ENCODE peak calls at places on chromosomes 13 and 19, in five cellular contexts. J is K562, D is HepG2, O is HCT116, L is H1. M is an unnamed sample.

GRCh38 chr13:87923713-87924112 is 252.5 kb downstream of the SLITRK5 start:
- DNase-seq in D (no peak), L (no peak), J (no peak), O (no peak), M (no peak)

GRCh38 chr13:107790360-107790759 is 425.0 kb downstream of the LIG4 start:
- DNase-seq in D (no peak), L (no peak), O (no peak), J (no peak), M (no peak)

GRCh38 chr13:59666504-59666903 is 497.2 kb downstream of the DIAPH3 start:
- DNase-seq in J (no peak), L (no peak), O (no peak), D (no peak), M (no peak)

GRCh38 chr13:32134241-32134801 is 102.7 kb downstream of the FRY start:
- DNase-seq in J (no peak), D (no peak), L (no peak), O (no peak), M (peak; percentile 83)

GRCh38 chr19:49347835-49348234 is 12.6 kb downstream of the CD37 start:
- DNase-seq in O (peak; percentile 81), L (no peak), D (peak; percentile 44), J (peak; percentile 67), M (peak; percentile 84)

GRCh38 chr19:58566989-58567388 is 6.1 kb downstream of the MZF1 start:
- DNase-seq in D (no peak), J (no peak), L (no peak), O (no peak), M (no peak)

GRCh38 chr19:15288146-15288963 is 44.0 kb downstream of the BRD4 start:
- DNase-seq in L (no peak), O (no peak), J (no peak), D (no peak), M (no peak)

GRCh38 chr19:36939153-36939552 is 23.0 kb downstream of the ZNF568 start:
- DNase-seq in L (no peak), J (no peak), D (no peak), O (no peak), M (peak; percentile 13)

GRCh38 chr19:13982773-13983172 is 23.3 kb downstream of the RFX1 start:
- DNase-seq in O (no peak), L (no peak), D (no peak), J (no peak), M (no peak)

GRCh38 chr19:42764836-42765235 is 642 bp downstream of the PSG8 start:
- DNase-seq in D (no peak), J (no peak), O (no peak), L (no peak), M (no peak)

GRCh38 chr13:32938907-32939306 is 77.3 kb upstream of the KL start:
- DNase-seq in D (no peak), J (no peak), O (no peak), L (no peak), M (no peak)

GRCh38 chr13:69617587-69617986 is 490.0 kb upstream of the ATXN8OS start:
- DNase-seq in O (no peak), J (no peak), L (no peak), D (no peak), M (no peak)

GRCh38 chr19:31448221-31448657 is 99.0 kb upstream of the TSHZ3 start:
- DNase-seq in J (no peak), O (no peak), D (no peak), L (no peak), M (peak; percentile 25)

GRCh38 chr19:40519352-40520322 is 52.8 kb downstream of the SPTBN4 start:
- DNase-seq in L (no peak), J (no peak), D (no peak), O (no peak), M (no peak)

GRCh38 chr19:43425567-43426392 is 11.1 kb downstream of the TEX101 start:
- DNase-seq in O (peak; percentile 18), L (no peak), J (no peak), D (no peak), M (peak; percentile 32)

GRCh38 chr19:55156202-55157063 is 1.1 kb downstream of the TNNI3 start:
- DNase-seq in O (peak; percentile 89), D (peak; percentile 64), L (no peak), J (peak; percentile 93), M (peak; percentile 91)

DNA sequence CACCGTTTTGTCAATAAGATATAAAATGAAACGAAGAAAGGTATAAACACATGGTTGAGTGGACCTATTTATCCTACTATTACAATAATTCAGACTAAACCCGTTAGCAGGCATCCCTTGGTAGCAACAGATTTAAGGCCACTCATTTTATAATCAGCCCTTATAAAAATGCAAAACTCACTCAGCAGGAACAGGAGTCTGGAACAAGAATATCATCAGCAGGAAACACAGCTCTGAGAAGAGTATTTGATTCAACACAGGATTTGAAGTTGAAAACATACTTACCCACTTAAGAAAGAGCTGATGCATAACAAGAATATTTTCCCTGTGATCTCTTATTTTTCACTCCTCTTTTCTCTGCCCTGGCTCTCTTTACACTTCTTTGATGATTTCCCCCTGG is 1722.6 kb downstream of the SLITRK5 start:
- DNase-seq in D (no peak), O (no peak), L (no peak), J (no peak), M (no peak)
- TF ChIP-seq JUND in D (no peak), O (no peak), L (no peak), J (no peak), M (no peak)

GRCh38 chr19:16441661-16442071 is 30.1 kb downstream of the EPS15L1 start:
- DNase-seq in L (no peak), O (no peak), D (no peak), J (peak; percentile 64), M (peak; percentile 70)
- TF ChIP-seq JUND in L (no peak), O (no peak), D (no peak), J (no peak), M (no peak)

GRCh38 chr19:1175020-1175419 is 952 bp upstream of the SBNO2 start:
- DNase-seq in L (no peak), J (no peak), O (no peak), D (no peak), M (no peak)

GRCh38 chr19:1181606-1182005 is 7.5 kb upstream of the SBNO2 start:
- DNase-seq in L (no peak), D (no peak), O (no peak), J (no peak), M (peak; percentile 98)

GRCh38 chr19:1173845-1174809 is at the start of gene SBNO2:
- DNase-seq in D (peak; percentile 69), J (peak; percentile 98), L (peak; percentile 70), O (peak; percentile 72), M (peak; percentile 70)

GRCh38 chr19:1173160-1173844 is 766 bp downstream of the SBNO2 start:
- DNase-seq in D (no peak), L (no peak), O (no peak), J (peak; percentile 47), M (no peak)

GRCh38 chr19:1177322-1178114 is 3.5 kb upstream of the SBNO2 start:
- DNase-seq in D (no peak), O (peak; percentile 61), J (no peak), L (no peak), M (no peak)
- TF ChIP-seq JUND in D (no peak), O (no peak), J (no peak), L (no peak), M (no peak)

DNA sequence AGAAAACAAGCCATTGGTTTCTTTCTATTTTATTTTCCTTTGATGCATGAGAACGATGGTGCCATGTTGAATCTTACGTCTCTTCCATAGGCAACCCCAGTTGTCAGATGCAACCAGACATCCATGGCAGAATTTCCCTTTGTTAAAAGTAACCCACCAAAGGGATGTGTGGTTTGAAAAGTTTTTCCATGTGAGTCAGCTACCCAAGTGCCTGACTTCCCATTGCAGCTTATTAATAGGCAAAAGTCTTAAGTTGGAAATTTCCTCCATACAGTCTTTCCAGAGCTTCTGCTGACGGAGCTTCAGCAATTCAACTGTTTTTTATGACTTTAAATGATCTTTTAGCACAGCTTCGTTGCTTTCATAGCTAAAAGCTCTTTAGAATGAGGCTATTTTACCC is 73.8 kb upstream of the FAM216B start:
- DNase-seq in L (no peak), O (no peak), J (no peak), D (no peak), M (no peak)
- TF ChIP-seq JUND in L (no peak), O (no peak), J (no peak), D (no peak), M (no peak)

DNA sequence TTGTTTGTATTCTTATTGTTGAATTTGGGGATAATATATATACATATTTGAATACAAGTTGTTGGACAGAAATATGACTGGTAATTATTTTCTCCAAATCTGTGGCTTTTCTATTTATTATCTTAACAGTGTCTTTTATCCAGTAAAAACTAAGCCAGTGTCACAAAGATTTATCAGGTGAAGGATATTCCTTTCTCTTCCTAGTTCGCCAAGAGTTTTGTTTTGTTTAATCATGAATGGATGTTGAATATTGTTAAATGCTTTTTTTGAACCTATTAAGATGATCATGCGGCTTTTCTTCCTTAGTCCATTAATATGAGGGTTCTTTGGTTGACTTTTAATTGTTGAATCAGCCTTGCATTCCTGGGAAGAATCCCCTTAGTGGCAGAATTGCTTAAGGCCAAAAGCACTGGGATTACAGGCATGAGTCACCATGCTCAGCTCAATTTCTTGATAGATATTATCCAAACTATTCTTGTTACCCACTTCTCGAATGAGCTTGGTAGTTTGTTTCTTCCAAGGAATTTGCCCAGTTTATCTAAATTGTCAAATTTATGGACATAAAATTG is 53.3 kb downstream of the TEX26 start:
- DNase-seq in L (no peak), O (no peak), J (no peak), D (no peak), M (no peak)
- TF ChIP-seq JUND in L (no peak), O (no peak), J (no peak), D (no peak), M (no peak)

DNA sequence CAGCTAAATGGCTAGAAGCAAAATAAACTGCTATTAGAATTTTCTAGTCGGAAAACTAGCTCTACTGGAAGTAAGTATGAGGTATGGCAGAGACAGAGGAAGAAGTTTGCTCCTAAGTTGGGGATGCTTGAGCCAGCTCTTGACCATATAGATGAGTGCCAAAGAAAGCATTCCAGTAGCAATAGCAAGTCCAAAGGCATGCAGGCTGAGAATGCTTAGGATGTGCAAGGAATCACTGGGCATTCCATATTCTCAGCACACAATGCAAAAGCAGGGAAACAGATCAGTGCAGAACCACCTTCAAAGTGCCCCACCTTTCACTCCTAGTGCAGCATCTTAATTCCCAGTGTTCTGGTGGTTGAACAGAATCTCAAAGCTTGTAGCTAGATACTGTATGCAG is 32.9 kb downstream of the SERTM1 start:
- DNase-seq in L (no peak), D (no peak), O (no peak), J (no peak), M (no peak)
- TF ChIP-seq JUND in L (no peak), D (no peak), O (no peak), J (no peak), M (no peak)

GRCh38 chr19:46813570-46814358 is 25.4 kb upstream of the SLC1A5 start:
- DNase-seq in L (no peak), J (peak; percentile 37), D (peak; percentile 56), O (no peak), M (no peak)
- TF ChIP-seq JUND in L (no peak), J (no peak), D (no peak), O (no peak), M (no peak)

GRCh38 chr19:12937243-12938053 is 961 bp upstream of the CALR start:
- DNase-seq in D (peak; percentile 43), O (no peak), L (no peak), J (no peak), M (no peak)
- TF ChIP-seq JUND in D (no peak), O (no peak), L (no peak), J (no peak), M (no peak)

M was measured in T47D.